ENCODE peak calls at places on chromosomes 6 and 20, in five cellular contexts. One of them, this sample, is unnamed.

GRCh38 chr6:27495386-27496135 is 22.7 kb upstream of the ZNF184 start:
- DNase-seq in colonic mucosa: peak
- DNase-seq in NB4: peak
- DNase-seq in bronchial epithelial cell: peak
- DNase-seq in kidney: no peak
- DNase-seq in this sample: no peak

GRCh38 chr6:7541175-7542064 is at the start of gene DSP:
- DNase-seq in colonic mucosa: peak
- DNase-seq in NB4: peak
- DNase-seq in bronchial epithelial cell: peak
- DNase-seq in kidney: peak
- DNase-seq in this sample: no peak

GRCh38 chr6:56040271-56040670 is 164.9 kb upstream of the BMP5 start:
- DNase-seq in colonic mucosa: no peak
- DNase-seq in NB4: peak
- DNase-seq in bronchial epithelial cell: peak
- DNase-seq in kidney: no peak
- DNase-seq in this sample: no peak

GRCh38 chr6:165807249-165807951 is 144.4 kb upstream of the PDE10A start:
- DNase-seq in colonic mucosa: no peak
- DNase-seq in NB4: no peak
- DNase-seq in bronchial epithelial cell: no peak
- DNase-seq in kidney: no peak
- DNase-seq in this sample: no peak

GRCh38 chr6:132067286-132067685 is 116.1 kb upstream of the CCN2 start:
- DNase-seq in colonic mucosa: no peak
- DNase-seq in NB4: no peak
- DNase-seq in bronchial epithelial cell: no peak
- DNase-seq in kidney: no peak
- DNase-seq in this sample: no peak

GRCh38 chr6:116996842-116997241 is 119.8 kb downstream of the RFX6 start:
- DNase-seq in colonic mucosa: no peak
- DNase-seq in NB4: no peak
- DNase-seq in bronchial epithelial cell: no peak
- DNase-seq in kidney: no peak
- DNase-seq in this sample: no peak

GRCh38 chr6:17431581-17431980 is 38.2 kb downstream of the CAP2 start:
- DNase-seq in colonic mucosa: no peak
- DNase-seq in NB4: no peak
- DNase-seq in bronchial epithelial cell: peak
- DNase-seq in kidney: no peak
- DNase-seq in this sample: no peak

GRCh38 chr20:23937303-23938117 is 51.1 kb downstream of the GGTLC1 start:
- DNase-seq in colonic mucosa: peak
- DNase-seq in NB4: peak
- DNase-seq in bronchial epithelial cell: peak
- DNase-seq in kidney: no peak
- DNase-seq in this sample: peak

GRCh38 chr6:57135885-57136284 is 36.2 kb upstream of the BAG2 start:
- DNase-seq in colonic mucosa: no peak
- DNase-seq in NB4: no peak
- DNase-seq in bronchial epithelial cell: no peak
- DNase-seq in kidney: no peak
- DNase-seq in this sample: no peak

GRCh38 chr6:43891072-43891870 is 121.3 kb downstream of the VEGFA start:
- DNase-seq in colonic mucosa: no peak
- DNase-seq in NB4: no peak
- DNase-seq in bronchial epithelial cell: no peak
- DNase-seq in kidney: peak
- DNase-seq in this sample: no peak

GRCh38 chr20:63828124-63828523 is 2.9 kb downstream of the ZBTB46 start:
- DNase-seq in colonic mucosa: no peak
- DNase-seq in NB4: no peak
- DNase-seq in bronchial epithelial cell: no peak
- DNase-seq in kidney: no peak
- DNase-seq in this sample: no peak

GRCh38 chr6:107062691-107063090 is 34.7 kb downstream of the MTRES1 start:
- DNase-seq in colonic mucosa: no peak
- DNase-seq in NB4: peak
- DNase-seq in bronchial epithelial cell: no peak
- DNase-seq in kidney: no peak
- DNase-seq in this sample: no peak

GRCh38 chr20:59047938-59048680 is 5.5 kb upstream of the PRELID3B start:
- DNase-seq in colonic mucosa: peak
- DNase-seq in NB4: no peak
- DNase-seq in bronchial epithelial cell: peak
- DNase-seq in kidney: no peak
- DNase-seq in this sample: no peak

GRCh38 chr6:43055966-43056365 is 2.3 kb upstream of the CUL7 start:
- DNase-seq in colonic mucosa: no peak
- DNase-seq in NB4: no peak
- DNase-seq in bronchial epithelial cell: no peak
- DNase-seq in kidney: peak
- DNase-seq in this sample: no peak

GRCh38 chr6:88492824-88493223 is 326.7 kb upstream of the CNR1 start:
- DNase-seq in colonic mucosa: no peak
- DNase-seq in NB4: peak
- DNase-seq in bronchial epithelial cell: peak
- DNase-seq in kidney: no peak
- DNase-seq in this sample: no peak

GRCh38 chr6:137217801-137218472 is 1.2 kb downstream of the IFNGR1 start:
- DNase-seq in colonic mucosa: peak
- DNase-seq in NB4: peak
- DNase-seq in bronchial epithelial cell: peak
- DNase-seq in kidney: no peak
- DNase-seq in this sample: no peak

GRCh38 chr6:139996253-139996834 is 621.9 kb upstream of the CITED2 start:
- DNase-seq in colonic mucosa: no peak
- DNase-seq in NB4: peak
- DNase-seq in bronchial epithelial cell: peak
- DNase-seq in kidney: no peak
- DNase-seq in this sample: no peak

GRCh38 chr20:278607-279571 is 11.7 kb downstream of the C20orf96 start:
- DNase-seq in colonic mucosa: no peak
- DNase-seq in NB4: no peak
- DNase-seq in bronchial epithelial cell: no peak
- DNase-seq in kidney: peak
- DNase-seq in this sample: no peak

GRCh38 chr6:131858765-131859490 is 51.1 kb downstream of the ENPP1 start:
- DNase-seq in colonic mucosa: no peak
- DNase-seq in NB4: no peak
- DNase-seq in bronchial epithelial cell: peak
- DNase-seq in kidney: no peak
- DNase-seq in this sample: no peak

GRCh38 chr6:12353731-12354130 is 63.6 kb downstream of the EDN1 start:
- DNase-seq in colonic mucosa: no peak
- DNase-seq in NB4: no peak
- DNase-seq in bronchial epithelial cell: peak
- DNase-seq in kidney: no peak
- DNase-seq in this sample: no peak

GRCh38 chr6:36118550-36119107 is 11.7 kb upstream of the MAPK13 start:
- DNase-seq in colonic mucosa: peak
- DNase-seq in NB4: peak
- DNase-seq in bronchial epithelial cell: peak
- DNase-seq in kidney: no peak
- DNase-seq in this sample: peak

GRCh38 chr6:85975957-85976356 is 333.3 kb upstream of the SYNCRIP start:
- DNase-seq in colonic mucosa: no peak
- DNase-seq in NB4: no peak
- DNase-seq in bronchial epithelial cell: no peak
- DNase-seq in kidney: no peak
- DNase-seq in this sample: no peak

GRCh38 chr6:53496797-53497196 is 48.1 kb downstream of the GCLC start:
- DNase-seq in colonic mucosa: no peak
- DNase-seq in NB4: no peak
- DNase-seq in bronchial epithelial cell: peak
- DNase-seq in kidney: no peak
- DNase-seq in this sample: no peak

GRCh38 chr6:31660224-31660997 is at the start of gene C6orf47:
- DNase-seq in colonic mucosa: peak
- DNase-seq in NB4: peak
- DNase-seq in bronchial epithelial cell: peak
- DNase-seq in kidney: peak
- DNase-seq in this sample: peak

GRCh38 chr6:35065870-35066269 is 75.3 kb downstream of the TCP11 start:
- DNase-seq in colonic mucosa: no peak
- DNase-seq in NB4: no peak
- DNase-seq in bronchial epithelial cell: no peak
- DNase-seq in kidney: peak
- DNase-seq in this sample: no peak

GRCh38 chr6:166769648-166770047 is 142.6 kb upstream of the RPS6KA2 start:
- DNase-seq in colonic mucosa: peak
- DNase-seq in NB4: no peak
- DNase-seq in bronchial epithelial cell: no peak
- DNase-seq in kidney: no peak
- DNase-seq in this sample: no peak

GRCh38 chr6:18323935-18324707 is 59.8 kb upstream of the DEK start:
- DNase-seq in colonic mucosa: no peak
- DNase-seq in NB4: peak
- DNase-seq in bronchial epithelial cell: peak
- DNase-seq in kidney: no peak
- DNase-seq in this sample: no peak

GRCh38 chr6:137882225-137882961 is 15.3 kb downstream of the TNFAIP3 start:
- DNase-seq in colonic mucosa: no peak
- DNase-seq in NB4: peak
- DNase-seq in bronchial epithelial cell: no peak
- DNase-seq in kidney: no peak
- DNase-seq in this sample: no peak

GRCh38 chr6:28659250-28659566 is 133.5 kb downstream of the GPX5 start:
- DNase-seq in colonic mucosa: no peak
- DNase-seq in NB4: no peak
- DNase-seq in bronchial epithelial cell: no peak
- DNase-seq in kidney: no peak
- DNase-seq in this sample: no peak
- TF ChIP-seq CTCF in colonic mucosa: no peak
- TF ChIP-seq CTCF in NB4: no peak
- TF ChIP-seq CTCF in bronchial epithelial cell: no peak
- TF ChIP-seq CTCF in kidney: no peak
- TF ChIP-seq CTCF in this sample: no peak

GRCh38 chr6:10424005-10424404 is 9.1 kb upstream of the TFAP2A start:
- DNase-seq in colonic mucosa: no peak
- DNase-seq in NB4: peak
- DNase-seq in bronchial epithelial cell: no peak
- DNase-seq in kidney: no peak
- DNase-seq in this sample: no peak
- TF ChIP-seq CTCF in colonic mucosa: no peak
- TF ChIP-seq CTCF in NB4: peak
- TF ChIP-seq CTCF in bronchial epithelial cell: peak
- TF ChIP-seq CTCF in kidney: no peak
- TF ChIP-seq CTCF in this sample: no peak

GRCh38 chr6:93418113-93418447 is 1.3 kb downstream of the EPHA7 start:
- DNase-seq in colonic mucosa: no peak
- DNase-seq in NB4: no peak
- DNase-seq in bronchial epithelial cell: no peak
- DNase-seq in kidney: no peak
- DNase-seq in this sample: no peak

GRCh38 chr6:93416575-93417420 is 2.6 kb downstream of the EPHA7 start:
- DNase-seq in colonic mucosa: peak
- DNase-seq in NB4: no peak
- DNase-seq in bronchial epithelial cell: no peak
- DNase-seq in kidney: peak
- DNase-seq in this sample: no peak

GRCh38 chr6:93419304-93420162 is at the start of gene EPHA7:
- DNase-seq in colonic mucosa: peak
- DNase-seq in NB4: peak
- DNase-seq in bronchial epithelial cell: peak
- DNase-seq in kidney: peak
- DNase-seq in this sample: no peak

GRCh38 chr6:93418448-93419303 is 683 bp downstream of the EPHA7 start:
- DNase-seq in colonic mucosa: peak
- DNase-seq in NB4: no peak
- DNase-seq in bronchial epithelial cell: peak
- DNase-seq in kidney: peak
- DNase-seq in this sample: no peak

GRCh38 chr6:93417421-93417996 is 1.9 kb downstream of the EPHA7 start:
- DNase-seq in colonic mucosa: no peak
- DNase-seq in NB4: no peak
- DNase-seq in bronchial epithelial cell: no peak
- DNase-seq in kidney: peak
- DNase-seq in this sample: no peak
- TF ChIP-seq CTCF in colonic mucosa: no peak
- TF ChIP-seq CTCF in NB4: no peak
- TF ChIP-seq CTCF in bronchial epithelial cell: no peak
- TF ChIP-seq CTCF in kidney: peak
- TF ChIP-seq CTCF in this sample: no peak

DNA sequence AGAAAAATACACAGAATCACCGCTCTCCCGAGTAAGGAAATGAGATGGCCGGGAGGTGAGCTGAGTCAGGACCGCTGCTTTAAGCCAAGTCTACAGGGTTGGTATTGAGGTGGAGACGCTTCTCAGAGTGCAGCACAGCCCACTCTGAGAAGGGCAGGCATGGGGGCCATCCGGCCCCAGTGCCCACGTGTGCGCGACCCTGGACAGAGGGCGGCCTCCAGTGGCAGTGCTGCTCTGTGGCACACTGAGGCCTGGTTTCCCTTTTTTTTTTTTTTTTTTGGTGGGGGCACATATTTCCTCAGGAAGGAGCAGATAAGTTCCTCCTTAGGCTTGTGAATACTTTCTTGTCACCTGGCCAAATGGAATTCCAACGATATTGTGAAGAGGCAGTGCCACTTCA is 88.8 kb downstream of the FOXC1 start:
- DNase-seq in colonic mucosa: no peak
- DNase-seq in NB4: no peak
- DNase-seq in bronchial epithelial cell: no peak
- DNase-seq in kidney: no peak
- DNase-seq in this sample: no peak
- TF ChIP-seq CTCF in colonic mucosa: no peak
- TF ChIP-seq CTCF in NB4: no peak
- TF ChIP-seq CTCF in bronchial epithelial cell: no peak
- TF ChIP-seq CTCF in kidney: no peak
- TF ChIP-seq CTCF in this sample: no peak

GRCh38 chr6:81241717-81242116 is 510.8 kb downstream of the TENT5A start:
- DNase-seq in colonic mucosa: no peak
- DNase-seq in NB4: peak
- DNase-seq in bronchial epithelial cell: peak
- DNase-seq in kidney: no peak
- DNase-seq in this sample: no peak
- TF ChIP-seq CTCF in colonic mucosa: no peak
- TF ChIP-seq CTCF in NB4: peak
- TF ChIP-seq CTCF in bronchial epithelial cell: peak
- TF ChIP-seq CTCF in kidney: peak
- TF ChIP-seq CTCF in this sample: no peak

GRCh38 chr20:25622450-25623224 is 1.2 kb downstream of the NANP start:
- DNase-seq in colonic mucosa: no peak
- DNase-seq in NB4: no peak
- DNase-seq in bronchial epithelial cell: no peak
- DNase-seq in kidney: no peak
- DNase-seq in this sample: peak
- TF ChIP-seq CTCF in colonic mucosa: no peak
- TF ChIP-seq CTCF in NB4: no peak
- TF ChIP-seq CTCF in bronchial epithelial cell: no peak
- TF ChIP-seq CTCF in kidney: no peak
- TF ChIP-seq CTCF in this sample: no peak

GRCh38 chr6:1612902-1613301 is 3.2 kb downstream of the FOXC1 start:
- DNase-seq in colonic mucosa: no peak
- DNase-seq in NB4: peak
- DNase-seq in bronchial epithelial cell: peak
- DNase-seq in kidney: no peak
- DNase-seq in this sample: no peak
- TF ChIP-seq CTCF in colonic mucosa: no peak
- TF ChIP-seq CTCF in NB4: no peak
- TF ChIP-seq CTCF in bronchial epithelial cell: no peak
- TF ChIP-seq CTCF in kidney: no peak
- TF ChIP-seq CTCF in this sample: no peak

GRCh38 chr20:36479938-36480337 is 61.4 kb upstream of the MYL9 start:
- DNase-seq in colonic mucosa: no peak
- DNase-seq in NB4: no peak
- DNase-seq in bronchial epithelial cell: no peak
- DNase-seq in kidney: no peak
- DNase-seq in this sample: no peak
- TF ChIP-seq CTCF in colonic mucosa: no peak
- TF ChIP-seq CTCF in NB4: no peak
- TF ChIP-seq CTCF in bronchial epithelial cell: no peak
- TF ChIP-seq CTCF in kidney: no peak
- TF ChIP-seq CTCF in this sample: no peak

This sample was measured in natural killer cell.